ENCODE peak calls at places on chromosomes 6 and 20, in five cellular contexts. One of them, this sample, is unnamed. For H3K4me1, the result is how much of the 10 kb centered on the place peaks cover.

GRCh38 chr20:49052334-49052733 is 6.2 kb downstream of the CSE1L start:
- DNase-seq in transverse colon: no peak
- DNase-seq in right cardiac atrium: no peak
- DNase-seq in mesendoderm: peak
- DNase-seq in adrenal gland: no peak
- DNase-seq in this sample: peak

GRCh38 chr6:24667378-24667803 is 514 bp downstream of the ACOT13 start:
- DNase-seq in right cardiac atrium: no peak
- DNase-seq in mesendoderm: peak
- DNase-seq in transverse colon: peak
- DNase-seq in adrenal gland: peak
- DNase-seq in this sample: no peak

GRCh38 chr20:31967830-31968249 is at the start of gene XKR7:
- DNase-seq in mesendoderm: peak
- DNase-seq in transverse colon: no peak
- DNase-seq in adrenal gland: no peak
- DNase-seq in right cardiac atrium: no peak
- DNase-seq in this sample: no peak

GRCh38 chr20:32820000-32820697 is 395 bp downstream of the MAPRE1 start:
- DNase-seq in transverse colon: no peak
- DNase-seq in right cardiac atrium: peak
- DNase-seq in adrenal gland: peak
- DNase-seq in mesendoderm: peak
- DNase-seq in this sample: peak

GRCh38 chr6:130587778-130588520 is 222.1 kb downstream of the TMEM200A start:
- DNase-seq in right cardiac atrium: no peak
- DNase-seq in adrenal gland: no peak
- DNase-seq in transverse colon: no peak
- DNase-seq in mesendoderm: no peak
- DNase-seq in this sample: peak

GRCh38 chr6:115898246-115898645 is 162.4 kb downstream of the FRK start:
- DNase-seq in adrenal gland: no peak
- DNase-seq in mesendoderm: peak
- DNase-seq in transverse colon: no peak
- DNase-seq in right cardiac atrium: no peak
- DNase-seq in this sample: no peak

GRCh38 chr6:144395014-144395413 is 109.9 kb downstream of the UTRN start:
- DNase-seq in right cardiac atrium: no peak
- DNase-seq in transverse colon: no peak
- DNase-seq in mesendoderm: no peak
- DNase-seq in adrenal gland: no peak
- DNase-seq in this sample: no peak

GRCh38 chr20:42775037-42775436 is 414.7 kb downstream of the PTPRT start:
- DNase-seq in mesendoderm: no peak
- DNase-seq in transverse colon: no peak
- DNase-seq in right cardiac atrium: no peak
- DNase-seq in adrenal gland: no peak
- DNase-seq in this sample: no peak

GRCh38 chr6:151260191-151260590 is 20.4 kb downstream of the AKAP12 start:
- DNase-seq in transverse colon: no peak
- DNase-seq in adrenal gland: no peak
- DNase-seq in mesendoderm: no peak
- DNase-seq in right cardiac atrium: no peak
- DNase-seq in this sample: no peak

GRCh38 chr6:28802417-28803336 is 121.1 kb downstream of the TRIM27 start:
- DNase-seq in right cardiac atrium: no peak
- DNase-seq in mesendoderm: peak
- DNase-seq in adrenal gland: no peak
- DNase-seq in transverse colon: no peak
- DNase-seq in this sample: peak

GRCh38 chr6:24251339-24251738 is 106.5 kb downstream of the DCDC2 start:
- DNase-seq in transverse colon: no peak
- DNase-seq in right cardiac atrium: no peak
- DNase-seq in adrenal gland: no peak
- DNase-seq in mesendoderm: peak
- DNase-seq in this sample: no peak

GRCh38 chr6:18425218-18425617 is 38.1 kb downstream of the RNF144B start:
- DNase-seq in adrenal gland: no peak
- DNase-seq in right cardiac atrium: no peak
- DNase-seq in mesendoderm: peak
- DNase-seq in transverse colon: no peak
- DNase-seq in this sample: no peak

GRCh38 chr6:46525583-46525982 is 34.3 kb upstream of the RCAN2 start:
- DNase-seq in adrenal gland: no peak
- DNase-seq in right cardiac atrium: no peak
- DNase-seq in mesendoderm: no peak
- DNase-seq in transverse colon: no peak
- DNase-seq in this sample: no peak

GRCh38 chr6:157224178-157224956 is 99.0 kb downstream of the TMEM242 start:
- DNase-seq in transverse colon: no peak
- DNase-seq in adrenal gland: no peak
- DNase-seq in mesendoderm: no peak
- DNase-seq in right cardiac atrium: no peak
- DNase-seq in this sample: no peak

GRCh38 chr6:21188505-21189223 is 404.9 kb upstream of the SOX4 start:
- DNase-seq in mesendoderm: peak
- DNase-seq in right cardiac atrium: no peak
- DNase-seq in adrenal gland: no peak
- DNase-seq in transverse colon: no peak
- DNase-seq in this sample: peak

GRCh38 chr6:12099623-12100022 is 87.5 kb downstream of the HIVEP1 start:
- DNase-seq in adrenal gland: no peak
- DNase-seq in right cardiac atrium: no peak
- DNase-seq in mesendoderm: peak
- DNase-seq in transverse colon: no peak
- DNase-seq in this sample: no peak

GRCh38 chr6:134026597-134026996 is 25.8 kb downstream of the SLC2A12 start:
- DNase-seq in adrenal gland: no peak
- DNase-seq in right cardiac atrium: no peak
- DNase-seq in transverse colon: no peak
- DNase-seq in mesendoderm: no peak
- DNase-seq in this sample: no peak

GRCh38 chr20:53678990-53679596 is 85.5 kb upstream of the ZNF217 start:
- DNase-seq in transverse colon: no peak
- DNase-seq in right cardiac atrium: no peak
- DNase-seq in mesendoderm: no peak
- DNase-seq in adrenal gland: no peak
- DNase-seq in this sample: no peak
- H3K27ac ChIP-seq in transverse colon: no peak
- H3K27ac ChIP-seq in right cardiac atrium: no peak
- H3K27ac ChIP-seq in mesendoderm: no peak
- H3K27ac ChIP-seq in adrenal gland: no peak
- H3K27ac ChIP-seq in this sample: no peak

GRCh38 chr20:56391596-56392281 is at the start of gene AURKA:
- DNase-seq in transverse colon: no peak
- DNase-seq in adrenal gland: no peak
- DNase-seq in mesendoderm: no peak
- DNase-seq in right cardiac atrium: no peak
- DNase-seq in this sample: no peak
- H3K4me1 ChIP-seq in transverse colon: under half
- H3K4me1 ChIP-seq in adrenal gland: under half
- H3K4me1 ChIP-seq in mesendoderm: under half
- H3K4me1 ChIP-seq in right cardiac atrium: under half
- H3K4me1 ChIP-seq in this sample: under half

DNA sequence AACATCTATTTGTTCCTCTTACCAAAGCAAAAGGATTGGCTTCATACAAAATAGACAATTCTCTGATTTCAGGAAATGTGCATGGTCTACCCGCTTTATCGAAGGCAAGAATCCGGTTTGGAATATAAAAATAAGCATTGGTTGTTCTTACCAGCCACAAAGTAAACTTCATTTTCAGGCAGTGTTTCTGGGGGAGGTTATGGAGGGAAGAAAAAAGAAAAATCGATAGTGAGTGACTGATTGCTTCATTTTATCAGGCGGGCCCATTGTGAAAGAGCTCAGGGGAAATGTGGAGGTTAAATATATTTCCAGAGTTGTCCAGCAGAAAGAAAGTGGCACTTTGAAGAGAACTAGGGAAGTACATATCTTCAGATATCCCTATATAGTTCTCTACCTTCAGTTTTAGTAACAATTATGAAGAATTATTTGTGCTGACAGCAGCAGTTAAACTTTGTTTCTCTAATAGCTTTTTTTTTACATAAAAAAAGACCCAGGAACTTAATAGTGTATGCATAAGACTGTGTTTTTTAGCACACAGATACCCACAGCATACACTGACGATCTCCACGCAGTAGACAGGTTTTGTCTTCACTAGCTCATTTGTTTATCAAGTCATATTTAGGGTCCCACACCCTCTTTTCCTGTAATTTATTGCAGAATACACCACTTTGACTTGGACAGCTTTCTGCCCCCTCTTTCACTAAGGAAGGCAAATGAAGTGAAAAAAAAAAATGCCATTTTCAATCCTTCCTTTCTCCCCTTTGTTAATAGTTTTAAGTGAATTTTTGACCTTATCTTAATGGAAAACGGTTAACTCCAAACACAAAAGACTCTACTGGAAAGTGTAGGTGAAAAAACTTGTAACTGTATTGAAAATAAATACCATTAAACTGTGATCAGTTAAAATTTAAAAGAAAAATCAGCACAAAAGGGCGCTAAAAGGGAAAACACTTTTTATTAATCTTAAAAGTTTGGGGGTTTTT is 2.9 kb downstream of the POU3F2 start:
- DNase-seq in transverse colon: no peak
- DNase-seq in mesendoderm: no peak
- DNase-seq in adrenal gland: no peak
- DNase-seq in right cardiac atrium: no peak
- DNase-seq in this sample: no peak
- H3K27ac ChIP-seq in transverse colon: no peak
- H3K27ac ChIP-seq in mesendoderm: no peak
- H3K27ac ChIP-seq in adrenal gland: no peak
- H3K27ac ChIP-seq in right cardiac atrium: no peak
- H3K27ac ChIP-seq in this sample: no peak

GRCh38 chr20:38167466-38167850 is 2.4 kb upstream of the TGM2 start:
- DNase-seq in transverse colon: no peak
- DNase-seq in mesendoderm: no peak
- DNase-seq in right cardiac atrium: no peak
- DNase-seq in adrenal gland: no peak
- DNase-seq in this sample: no peak
- H3K4me1 ChIP-seq in transverse colon: under half
- H3K4me1 ChIP-seq in mesendoderm: under half
- H3K4me1 ChIP-seq in right cardiac atrium: under half
- H3K4me1 ChIP-seq in adrenal gland: under half
- H3K4me1 ChIP-seq in this sample: under half

DNA sequence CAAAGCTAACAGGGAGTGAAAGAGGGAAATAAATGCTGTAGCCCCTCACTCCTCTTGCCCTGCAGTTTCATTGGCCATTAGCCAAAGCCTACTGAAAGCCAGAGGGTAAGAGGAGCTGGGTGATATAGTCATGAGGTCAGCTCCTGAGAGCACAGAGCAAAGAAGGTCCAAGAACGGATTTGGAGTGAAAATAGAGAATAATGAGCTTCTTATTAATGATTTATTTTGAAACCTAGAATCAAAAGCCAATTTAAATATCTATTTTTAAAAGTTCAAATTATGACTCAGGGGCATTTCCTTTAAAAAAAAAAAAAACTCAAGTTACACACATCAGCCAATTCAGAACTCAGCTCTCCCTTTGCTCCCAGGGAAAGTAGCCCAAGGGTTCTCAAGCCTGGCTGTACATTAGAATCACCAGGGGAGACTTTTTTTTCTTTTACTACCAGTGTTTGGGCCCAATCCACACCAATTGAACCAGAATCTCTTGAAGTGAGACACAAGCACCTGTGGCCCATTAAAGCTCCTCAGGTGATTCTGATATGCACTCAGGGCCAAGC is 79.1 kb downstream of the SNAP25 start:
- DNase-seq in transverse colon: no peak
- DNase-seq in right cardiac atrium: no peak
- DNase-seq in mesendoderm: no peak
- DNase-seq in adrenal gland: no peak
- DNase-seq in this sample: no peak
- H3K27ac ChIP-seq in transverse colon: no peak
- H3K27ac ChIP-seq in right cardiac atrium: no peak
- H3K27ac ChIP-seq in mesendoderm: no peak
- H3K27ac ChIP-seq in adrenal gland: no peak
- H3K27ac ChIP-seq in this sample: no peak

GRCh38 chr20:17646901-17647301 is 35.1 kb downstream of the RRBP1 start:
- DNase-seq in right cardiac atrium: no peak
- DNase-seq in mesendoderm: no peak
- DNase-seq in adrenal gland: no peak
- DNase-seq in transverse colon: no peak
- DNase-seq in this sample: no peak
- H3K4me1 ChIP-seq in right cardiac atrium: under half
- H3K4me1 ChIP-seq in mesendoderm: under half
- H3K4me1 ChIP-seq in adrenal gland: under half
- H3K4me1 ChIP-seq in transverse colon: half or more
- H3K4me1 ChIP-seq in this sample: under half

DNA sequence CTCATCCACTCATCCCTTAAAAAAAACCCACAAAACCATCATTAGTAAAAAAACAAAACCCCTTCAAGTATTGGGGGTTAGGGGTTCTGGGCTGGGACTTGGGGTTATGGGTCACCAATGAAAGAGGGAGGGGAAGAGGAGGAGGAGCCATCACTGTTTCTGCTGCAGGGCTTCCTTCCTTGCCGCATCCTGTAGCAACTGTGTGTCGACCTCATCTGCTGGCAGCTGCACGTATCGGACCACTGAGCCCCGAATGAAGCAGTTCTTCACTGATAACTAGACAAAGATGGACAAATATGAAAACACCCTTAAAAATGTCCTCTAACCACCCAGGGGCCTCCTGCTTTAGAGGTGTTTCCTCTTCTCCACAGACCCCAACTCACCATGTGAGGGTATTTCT is 2.1 kb upstream of the VARS1 start:
- DNase-seq in adrenal gland: no peak
- DNase-seq in mesendoderm: no peak
- DNase-seq in transverse colon: peak
- DNase-seq in right cardiac atrium: no peak
- DNase-seq in this sample: no peak
- H3K27ac ChIP-seq in adrenal gland: no peak
- H3K27ac ChIP-seq in mesendoderm: no peak
- H3K27ac ChIP-seq in transverse colon: peak
- H3K27ac ChIP-seq in right cardiac atrium: no peak
- H3K27ac ChIP-seq in this sample: no peak

GRCh38 chr6:44261581-44261980 is 3.8 kb downstream of the NFKBIE start:
- DNase-seq in mesendoderm: no peak
- DNase-seq in right cardiac atrium: no peak
- DNase-seq in transverse colon: no peak
- DNase-seq in adrenal gland: no peak
- DNase-seq in this sample: no peak

GRCh38 chr6:44263357-44264100 is 1.8 kb downstream of the NFKBIE start:
- DNase-seq in transverse colon: peak
- DNase-seq in mesendoderm: no peak
- DNase-seq in right cardiac atrium: no peak
- DNase-seq in adrenal gland: no peak
- DNase-seq in this sample: peak

GRCh38 chr6:44264154-44265002 is 973 bp downstream of the NFKBIE start:
- DNase-seq in transverse colon: peak
- DNase-seq in adrenal gland: no peak
- DNase-seq in right cardiac atrium: no peak
- DNase-seq in mesendoderm: no peak
- DNase-seq in this sample: no peak

GRCh38 chr6:44260451-44261297 is 3.3 kb upstream of the SLC35B2 start:
- DNase-seq in adrenal gland: no peak
- DNase-seq in right cardiac atrium: no peak
- DNase-seq in transverse colon: no peak
- DNase-seq in mesendoderm: no peak
- DNase-seq in this sample: no peak

GRCh38 chr6:44262467-44263356 is 2.6 kb downstream of the NFKBIE start:
- DNase-seq in mesendoderm: no peak
- DNase-seq in right cardiac atrium: no peak
- DNase-seq in transverse colon: no peak
- DNase-seq in adrenal gland: no peak
- DNase-seq in this sample: no peak
- H3K4me1 ChIP-seq in mesendoderm: under half
- H3K4me1 ChIP-seq in right cardiac atrium: under half
- H3K4me1 ChIP-seq in transverse colon: under half
- H3K4me1 ChIP-seq in adrenal gland: under half
- H3K4me1 ChIP-seq in this sample: under half

This sample was measured in foreskin keratinocyte.